ENCODE peak calls at places on chromosomes 4 and X, in four cellular contexts. One of them, this sample, is unnamed.

GRCh38 chr4:122635205-122635604 is 14.3 kb upstream of the IL21 start:
- DNase-seq in dorsolateral prefrontal cortex: no peak
- DNase-seq in IMR-90: no peak
- DNase-seq in right cardiac atrium: no peak
- DNase-seq in this sample: no peak

GRCh38 chrX:124242160-124242559 is 90.3 kb upstream of the TEX13D start:
- DNase-seq in dorsolateral prefrontal cortex: no peak
- DNase-seq in right cardiac atrium: no peak
- DNase-seq in IMR-90: no peak
- DNase-seq in this sample: no peak

GRCh38 chrX:81868979-81869378 is 667.1 kb downstream of the SH3BGRL start:
- DNase-seq in dorsolateral prefrontal cortex: no peak
- DNase-seq in IMR-90: no peak
- DNase-seq in right cardiac atrium: no peak
- DNase-seq in this sample: no peak

GRCh38 chr4:144583658-144584057 is 62.3 kb upstream of the HHIP start:
- DNase-seq in dorsolateral prefrontal cortex: no peak
- DNase-seq in IMR-90: peak
- DNase-seq in right cardiac atrium: no peak
- DNase-seq in this sample: no peak

GRCh38 chrX:71534773-71535544 is 2.1 kb downstream of the OGT start:
- DNase-seq in dorsolateral prefrontal cortex: no peak
- DNase-seq in right cardiac atrium: no peak
- DNase-seq in IMR-90: no peak
- DNase-seq in this sample: no peak

GRCh38 chrX:51395807-51396728 is 63.4 kb downstream of the NUDT10 start:
- DNase-seq in right cardiac atrium: peak
- DNase-seq in IMR-90: no peak
- DNase-seq in dorsolateral prefrontal cortex: no peak
- DNase-seq in this sample: no peak

GRCh38 chrX:118117069-118117405 is 427 bp upstream of the KLHL13 start:
- DNase-seq in dorsolateral prefrontal cortex: no peak
- DNase-seq in IMR-90: no peak
- DNase-seq in right cardiac atrium: no peak
- DNase-seq in this sample: no peak

GRCh38 chr4:16114546-16114945 is 30.7 kb upstream of the PROM1 start:
- DNase-seq in IMR-90: no peak
- DNase-seq in dorsolateral prefrontal cortex: no peak
- DNase-seq in right cardiac atrium: no peak
- DNase-seq in this sample: no peak

GRCh38 chrX:135520553-135521404 is at the start of gene INTS6L:
- DNase-seq in right cardiac atrium: peak
- DNase-seq in dorsolateral prefrontal cortex: peak
- DNase-seq in IMR-90: peak
- DNase-seq in this sample: peak

DNA sequence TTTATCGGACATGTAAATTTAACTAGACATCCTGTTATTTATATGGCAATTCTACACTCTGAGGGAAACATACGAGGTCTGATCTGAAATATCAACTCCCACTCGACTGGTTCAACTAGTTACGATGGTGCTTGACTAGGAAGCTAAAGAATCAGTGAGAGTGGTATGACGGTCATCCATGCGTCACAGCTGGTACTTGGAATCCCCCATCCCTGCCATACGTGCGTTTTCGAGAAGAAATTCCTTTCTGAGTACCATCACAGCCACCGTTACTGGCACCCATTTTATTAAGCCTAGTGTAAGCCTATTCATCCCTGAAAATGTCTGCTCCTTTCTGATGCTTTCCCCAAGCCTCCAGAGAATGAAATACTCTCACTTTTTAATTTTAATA is 695 bp upstream of the PIGA start:
- DNase-seq in dorsolateral prefrontal cortex: peak
- DNase-seq in right cardiac atrium: no peak
- DNase-seq in IMR-90: peak
- DNase-seq in this sample: peak
- H3K4me3 ChIP-seq in dorsolateral prefrontal cortex: peak
- H3K4me3 ChIP-seq in right cardiac atrium: peak
- H3K4me3 ChIP-seq in IMR-90: peak
- H3K4me3 ChIP-seq in this sample: peak

DNA sequence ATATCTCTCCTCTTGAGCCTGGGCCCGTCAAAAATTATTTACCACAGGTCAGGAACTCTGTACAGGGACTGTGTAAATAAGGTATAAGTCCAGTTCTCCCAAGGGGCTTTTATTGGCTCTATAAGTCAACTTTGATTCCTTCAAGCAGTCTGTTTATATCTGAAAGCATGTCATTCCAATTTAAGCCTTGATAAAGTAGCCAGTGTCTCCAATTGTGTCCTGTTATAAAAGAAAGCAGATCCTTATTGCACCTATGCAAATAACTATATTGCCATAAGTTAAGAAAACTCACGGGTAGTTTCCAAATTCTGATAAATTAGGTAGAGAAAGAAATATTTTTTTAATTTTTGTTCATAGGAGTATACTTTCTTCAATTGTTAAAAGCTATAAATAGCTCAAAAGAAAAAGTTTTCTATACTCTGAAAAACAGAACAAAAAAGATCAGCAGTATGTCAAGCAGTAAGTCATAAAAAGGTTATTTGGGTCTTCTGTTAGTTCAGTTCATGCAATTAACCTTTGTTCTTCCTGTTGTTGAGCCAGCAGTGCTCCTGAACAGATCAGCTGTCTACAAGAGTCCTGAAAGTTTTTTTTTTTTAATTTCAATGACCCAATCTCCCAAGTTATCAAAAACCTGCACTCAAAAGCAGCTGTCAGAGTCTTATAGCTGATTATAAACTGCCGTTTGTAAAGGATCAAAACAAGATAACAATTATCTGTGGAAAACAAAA is 178.5 kb upstream of the GALNT7 start:
- DNase-seq in dorsolateral prefrontal cortex: no peak
- DNase-seq in IMR-90: no peak
- DNase-seq in right cardiac atrium: no peak
- DNase-seq in this sample: no peak
- H3K27ac ChIP-seq in dorsolateral prefrontal cortex: no peak
- H3K27ac ChIP-seq in IMR-90: no peak
- H3K27ac ChIP-seq in right cardiac atrium: no peak
- H3K27ac ChIP-seq in this sample: no peak

GRCh38 chrX:38225093-38225492 is 4.4 kb upstream of the SRPX start:
- DNase-seq in dorsolateral prefrontal cortex: no peak
- DNase-seq in IMR-90: peak
- DNase-seq in right cardiac atrium: no peak
- DNase-seq in this sample: no peak
- H3K4me3 ChIP-seq in dorsolateral prefrontal cortex: no peak
- H3K4me3 ChIP-seq in IMR-90: no peak
- H3K4me3 ChIP-seq in right cardiac atrium: no peak
- H3K4me3 ChIP-seq in this sample: no peak

GRCh38 chr4:182448281-182449151 is 205.3 kb downstream of the TENM3 start:
- DNase-seq in IMR-90: peak
- DNase-seq in dorsolateral prefrontal cortex: peak
- DNase-seq in right cardiac atrium: peak
- DNase-seq in this sample: peak
- H3K27ac ChIP-seq in IMR-90: peak
- H3K27ac ChIP-seq in dorsolateral prefrontal cortex: peak
- H3K27ac ChIP-seq in right cardiac atrium: peak
- H3K27ac ChIP-seq in this sample: no peak

DNA sequence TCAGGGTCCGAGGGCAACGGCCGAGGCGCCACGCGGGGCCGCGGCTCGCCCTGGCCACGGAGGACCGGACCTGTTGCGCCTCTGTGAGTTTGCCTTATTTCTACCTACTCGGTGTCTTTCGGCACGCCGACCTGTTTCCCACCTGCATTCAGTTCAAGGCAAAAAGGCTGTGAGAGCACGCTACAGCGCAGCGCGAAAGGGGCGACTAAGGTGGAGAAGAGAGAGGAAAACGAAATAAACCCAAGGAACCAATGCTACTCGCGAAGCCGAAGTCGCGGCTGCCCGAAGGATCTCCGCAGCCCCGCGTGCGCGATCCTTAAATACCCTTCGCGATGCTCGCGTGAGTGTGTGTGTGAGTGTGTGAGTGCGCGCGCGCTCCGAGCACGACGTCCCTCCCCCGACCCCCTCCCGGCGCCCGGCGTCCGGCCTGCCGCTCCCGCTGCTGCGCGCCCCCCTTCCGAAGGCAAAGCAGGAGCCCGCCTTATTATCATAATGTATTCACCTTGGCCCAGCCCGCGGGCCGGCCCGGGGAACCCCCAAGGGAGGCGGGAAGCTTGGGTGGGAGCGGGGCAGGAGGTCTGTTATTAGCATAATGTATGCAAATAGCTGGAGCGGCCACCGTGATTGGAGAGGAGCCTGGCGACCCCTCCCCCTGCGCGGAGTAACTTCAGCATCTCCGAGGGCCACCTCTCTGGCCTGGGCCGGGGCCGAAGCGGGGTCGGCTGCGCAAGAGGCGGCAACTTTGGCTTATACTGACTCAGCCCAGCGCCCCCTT is at the start of gene COL25A1:
- DNase-seq in IMR-90: peak
- DNase-seq in dorsolateral prefrontal cortex: peak
- DNase-seq in right cardiac atrium: peak
- DNase-seq in this sample: no peak
- H3K4me3 ChIP-seq in IMR-90: peak
- H3K4me3 ChIP-seq in dorsolateral prefrontal cortex: peak
- H3K4me3 ChIP-seq in right cardiac atrium: peak
- H3K4me3 ChIP-seq in this sample: peak

GRCh38 chrX:21374163-21374993 is at the start of gene CNKSR2:
- DNase-seq in dorsolateral prefrontal cortex: peak
- DNase-seq in right cardiac atrium: peak
- DNase-seq in IMR-90: peak
- DNase-seq in this sample: no peak

GRCh38 chrX:21375795-21376069 is 1.5 kb downstream of the CNKSR2 start:
- DNase-seq in dorsolateral prefrontal cortex: no peak
- DNase-seq in IMR-90: no peak
- DNase-seq in right cardiac atrium: no peak
- DNase-seq in this sample: no peak

GRCh38 chrX:21374994-21375794 is 976 bp downstream of the CNKSR2 start:
- DNase-seq in right cardiac atrium: no peak
- DNase-seq in dorsolateral prefrontal cortex: no peak
- DNase-seq in IMR-90: no peak
- DNase-seq in this sample: no peak

GRCh38 chrX:21373001-21373400 is 1.2 kb upstream of the CNKSR2 start:
- DNase-seq in dorsolateral prefrontal cortex: no peak
- DNase-seq in right cardiac atrium: no peak
- DNase-seq in IMR-90: no peak
- DNase-seq in this sample: no peak

GRCh38 chrX:21373637-21374162 is 518 bp upstream of the CNKSR2 start:
- DNase-seq in IMR-90: no peak
- DNase-seq in dorsolateral prefrontal cortex: peak
- DNase-seq in right cardiac atrium: peak
- DNase-seq in this sample: no peak
- H3K27ac ChIP-seq in IMR-90: no peak
- H3K27ac ChIP-seq in dorsolateral prefrontal cortex: peak
- H3K27ac ChIP-seq in right cardiac atrium: no peak
- H3K27ac ChIP-seq in this sample: no peak

GRCh38 chr4:133152801-133153526 is 3.9 kb downstream of the PCDH10 start:
- DNase-seq in dorsolateral prefrontal cortex: peak
- DNase-seq in right cardiac atrium: peak
- DNase-seq in IMR-90: no peak
- DNase-seq in this sample: no peak
- H3K4me3 ChIP-seq in dorsolateral prefrontal cortex: peak
- H3K4me3 ChIP-seq in right cardiac atrium: peak
- H3K4me3 ChIP-seq in IMR-90: no peak
- H3K4me3 ChIP-seq in this sample: peak